ENCODE peak calls at places on chromosomes 6 and 20, in eight cellular contexts. I is effector memory CD4-positive, alpha-beta T cell; H is adrenal gland; C is esophagus muscularis mucosa; O is gastrocnemius medialis; G is SJSA1; F is HCT116; S is CD4-positive, alpha-beta memory T cell. J is an unnamed sample.
A peak's percentile ranks its signal among the peaks of the same experiment; 100 is the strongest.

GRCh38 chr6:52164319-52165094 is 21.7 kb upstream of the IL17A start:
- DNase-seq in I (no peak), H (no peak), C (no peak), O (no peak), G (no peak), F (no peak), S (no peak), J (no peak)

GRCh38 chr6:40735126-40735920 is 148.2 kb upstream of the LRFN2 start:
- DNase-seq in I (no peak), H (no peak), C (no peak), O (no peak), G (no peak), F (no peak), S (no peak), J (no peak)

GRCh38 chr20:47843886-47844567 is 58.7 kb upstream of the SULF2 start:
- DNase-seq in I (no peak), H (no peak), C (no peak), O (no peak), G (no peak), F (no peak), S (no peak), J (no peak)

GRCh38 chr6:94548211-94548610 is 1029.1 kb upstream of the MANEA start:
- DNase-seq in I (no peak), H (no peak), C (no peak), O (no peak), G (no peak), F (no peak), S (no peak), J (no peak)

GRCh38 chr6:167119680-167120556 is 3.0 kb upstream of the CCR6 start:
- DNase-seq in I (peak; percentile 53), H (no peak), C (no peak), O (no peak), G (no peak), F (no peak), S (peak; percentile 87), J (peak; percentile 88)

GRCh38 chr20:5774438-5774837 is 24.2 kb downstream of the SHLD1 start:
- DNase-seq in I (no peak), H (no peak), C (no peak), O (no peak), G (no peak), F (no peak), S (no peak), J (no peak)

GRCh38 chr20:59583428-59584277 is 20.7 kb upstream of the PHACTR3 start:
- DNase-seq in I (no peak), H (peak; percentile 32), C (no peak), O (no peak), G (no peak), F (no peak), S (no peak), J (no peak)

GRCh38 chr6:74677463-74677862 is 528.4 kb downstream of the COL12A1 start:
- DNase-seq in I (no peak), H (no peak), C (no peak), O (no peak), G (no peak), F (no peak), S (no peak), J (no peak)

GRCh38 chr6:21931641-21932335 is 338.2 kb downstream of the SOX4 start:
- DNase-seq in I (no peak), H (no peak), C (no peak), O (no peak), G (no peak), F (no peak), S (no peak), J (no peak)

GRCh38 chr6:145247677-145248419 is 487.5 kb downstream of the EPM2A start:
- DNase-seq in I (no peak), H (no peak), C (no peak), O (no peak), G (no peak), F (no peak), S (no peak), J (no peak)

GRCh38 chr6:163490826-163491577 is 76.5 kb downstream of the QKI start:
- DNase-seq in I (no peak), H (peak; percentile 65), C (no peak), O (peak; percentile 83), G (no peak), F (no peak), S (no peak), J (peak; percentile 36)

DNA sequence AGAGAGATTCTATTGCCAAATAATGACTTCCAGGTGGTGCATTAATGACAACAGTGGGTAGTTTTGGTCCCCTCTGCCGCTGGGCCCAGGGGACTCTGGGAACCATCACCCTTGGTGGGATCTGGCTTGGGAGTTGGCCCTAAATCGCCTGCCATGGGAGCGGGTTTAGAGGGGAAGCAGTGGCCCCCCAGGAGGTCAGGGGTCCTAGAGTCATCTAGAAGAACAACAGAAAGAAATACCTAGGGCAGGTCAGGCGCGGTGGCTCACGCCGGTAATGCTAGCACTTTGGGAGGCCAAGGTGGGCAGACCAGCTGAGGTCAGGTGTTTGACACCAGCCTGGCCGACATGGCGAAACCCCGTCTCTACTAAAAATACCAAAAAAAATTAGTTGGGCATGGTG is 17.8 kb upstream of the ARFGEF2 start:
- DNase-seq in I (no peak), H (no peak), C (no peak), O (no peak), G (no peak), F (no peak), S (no peak), J (no peak)
- H3K4me1 ChIP-seq in I (no peaks in the 10 kb centered on the region), H (no peaks in the 10 kb centered on the region), C (peaks cover 5% of the 10 kb centered on the region), O (no peaks in the 10 kb centered on the region), G (peaks cover 6% of the 10 kb centered on the region), F (peaks cover 6% of the 10 kb centered on the region), S (peaks cover 6% of the 10 kb centered on the region), J (peaks cover 4% of the 10 kb centered on the region)

GRCh38 chr20:46207783-46208182 is 89.7 kb downstream of the CD40 start:
- DNase-seq in I (no peak), H (no peak), C (no peak), O (no peak), G (no peak), F (no peak), S (no peak), J (no peak)

GRCh38 chr20:46205349-46205748 is 87.2 kb downstream of the CD40 start:
- DNase-seq in I (no peak), H (no peak), C (no peak), O (no peak), G (no peak), F (no peak), S (no peak), J (no peak)

GRCh38 chr20:46204594-46205205 is 86.6 kb downstream of the CD40 start:
- DNase-seq in I (no peak), H (no peak), C (no peak), O (no peak), G (no peak), F (no peak), S (peak; percentile 27), J (no peak)

GRCh38 chr20:46206025-46206424 is 87.9 kb downstream of the CD40 start:
- DNase-seq in I (no peak), H (peak; percentile 51), C (no peak), O (peak; percentile 40), G (no peak), F (no peak), S (no peak), J (no peak)

GRCh38 chr20:46207031-46207549 is 89.0 kb downstream of the CD40 start:
- DNase-seq in I (no peak), H (peak; percentile 66), C (no peak), O (peak; percentile 59), G (no peak), F (no peak), S (no peak), J (no peak)
- H3K27me3 ChIP-seq in I (peaks cover 2% of the 10 kb centered on the region), H (no peaks in the 10 kb centered on the region), C (peaks cover 14% of the 10 kb centered on the region), O (peaks cover 11% of the 10 kb centered on the region), G (peaks cover 39% of the 10 kb centered on the region), F (no peaks in the 10 kb centered on the region), S (no peaks in the 10 kb centered on the region), J (no peaks in the 10 kb centered on the region)

GRCh38 chr6:68652117-68652536 is 17.0 kb downstream of the ADGRB3 start:
- DNase-seq in I (no peak), H (no peak), C (no peak), O (no peak), G (no peak), F (no peak), S (no peak), J (no peak)

GRCh38 chr6:68653074-68653705 is 18.1 kb downstream of the ADGRB3 start:
- DNase-seq in I (no peak), H (no peak), C (no peak), O (no peak), G (no peak), F (no peak), S (no peak), J (no peak)

GRCh38 chr6:68653706-68654089 is 18.6 kb downstream of the ADGRB3 start:
- DNase-seq in I (no peak), H (no peak), C (no peak), O (no peak), G (no peak), F (no peak), S (no peak), J (no peak)

GRCh38 chr6:68655028-68655427 is 19.9 kb downstream of the ADGRB3 start:
- DNase-seq in I (no peak), H (no peak), C (no peak), O (no peak), G (no peak), F (no peak), S (no peak), J (no peak)

DNA sequence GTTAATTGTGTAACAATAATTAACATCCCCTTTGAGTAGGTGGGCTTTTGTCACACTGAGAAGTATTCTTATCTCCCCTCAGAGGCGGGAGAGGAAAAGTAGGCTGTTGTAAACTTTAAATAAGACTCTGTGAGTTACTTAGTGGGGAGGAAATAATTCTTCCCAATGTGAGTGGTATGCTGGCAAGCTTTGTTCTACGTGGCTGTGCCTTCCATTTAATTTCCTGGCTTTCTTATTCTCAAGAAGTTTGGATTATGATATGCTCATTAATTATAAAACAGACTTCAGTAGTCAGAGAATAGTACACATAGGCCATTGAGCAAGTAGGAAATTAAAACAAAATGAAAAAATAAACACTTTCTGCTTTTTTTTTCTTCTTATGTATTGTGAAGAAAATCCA is 19.1 kb downstream of the ADGRB3 start:
- DNase-seq in I (no peak), H (no peak), C (no peak), O (no peak), G (no peak), F (no peak), S (no peak), J (no peak)
- H3K4me3 ChIP-seq in I (no peak overlapping the region), H (no peak overlapping the region), C (no peak overlapping the region), O (no peak overlapping the region), G (no peak overlapping the region), F (no peak overlapping the region), S (no peak overlapping the region), J (no peak overlapping the region)

GRCh38 chr6:89047473-89047872 is 33.1 kb upstream of the PNRC1 start:
- DNase-seq in I (no peak), H (no peak), C (no peak), O (no peak), G (no peak), F (no peak), S (no peak), J (no peak)
- H3K4me1 ChIP-seq in I (no peaks in the 10 kb centered on the region), H (no peaks in the 10 kb centered on the region), C (peaks cover 24% of the 10 kb centered on the region), O (no peaks in the 10 kb centered on the region), G (no peaks in the 10 kb centered on the region), F (no peaks in the 10 kb centered on the region), S (no peaks in the 10 kb centered on the region), J (no peaks in the 10 kb centered on the region)

GRCh38 chr6:44286285-44286565 is 16.0 kb downstream of the TMEM151B start:
- DNase-seq in I (no peak), H (no peak), C (no peak), O (no peak), G (no peak), F (no peak), S (no peak), J (no peak)
- H3K27me3 ChIP-seq in I (no peaks in the 10 kb centered on the region), H (peaks cover 21% of the 10 kb centered on the region), C (peaks cover 15% of the 10 kb centered on the region), O (peaks cover 19% of the 10 kb centered on the region), G (peaks cover 29% of the 10 kb centered on the region), F (peaks cover 51% of the 10 kb centered on the region), S (no peaks in the 10 kb centered on the region), J (peaks cover 9% of the 10 kb centered on the region)